ENCODE peak calls at places on chromosomes 6 and 20, in four cellular contexts. One of them, this sample, is unnamed.

GRCh38 chr6:158552796-158553138 is 7.1 kb upstream of the TMEM181 start:
- DNase-seq in HepG2: no peak
- DNase-seq in stomach: no peak
- DNase-seq in ovary: no peak
- DNase-seq in this sample: no peak

GRCh38 chr6:32148722-32149576 is 2.8 kb downstream of the PRRT1 start:
- DNase-seq in HepG2: no peak
- DNase-seq in stomach: peak; percentile 86
- DNase-seq in ovary: peak; percentile 61
- DNase-seq in this sample: no peak

GRCh38 chr6:170542031-170542719 is 10.9 kb downstream of the PSMB1 start:
- DNase-seq in HepG2: no peak
- DNase-seq in stomach: no peak
- DNase-seq in ovary: no peak
- DNase-seq in this sample: no peak

GRCh38 chr20:34703573-34704176 is 469 bp upstream of the TP53INP2 start:
- DNase-seq in HepG2: peak; percentile 81
- DNase-seq in stomach: peak; percentile 55
- DNase-seq in ovary: no peak
- DNase-seq in this sample: peak; percentile 77

GRCh38 chr20:63782051-63782471 is 42.5 kb downstream of the SLC2A4RG start:
- DNase-seq in HepG2: peak; percentile 60
- DNase-seq in stomach: no peak
- DNase-seq in ovary: no peak
- DNase-seq in this sample: no peak

GRCh38 chr20:61956396-61957342 is 109.0 kb downstream of the TAF4 start:
- DNase-seq in HepG2: peak; percentile 74
- DNase-seq in stomach: no peak
- DNase-seq in ovary: peak; percentile 49
- DNase-seq in this sample: no peak

GRCh38 chr20:20038586-20038985 is 13.7 kb downstream of the CRNKL1 start:
- DNase-seq in HepG2: no peak
- DNase-seq in stomach: no peak
- DNase-seq in ovary: no peak
- DNase-seq in this sample: no peak

GRCh38 chr6:129312865-129313264 is 397.1 kb downstream of the ARHGAP18 start:
- DNase-seq in HepG2: no peak
- DNase-seq in stomach: no peak
- DNase-seq in ovary: no peak
- DNase-seq in this sample: no peak

GRCh38 chr20:57429579-57430202 is 38.5 kb downstream of the RBM38 start:
- DNase-seq in HepG2: peak; percentile 69
- DNase-seq in stomach: no peak
- DNase-seq in ovary: no peak
- DNase-seq in this sample: no peak

GRCh38 chr6:84486526-84486925 is 259.1 kb upstream of the CEP162 start:
- DNase-seq in HepG2: no peak
- DNase-seq in stomach: no peak
- DNase-seq in ovary: no peak
- DNase-seq in this sample: no peak

GRCh38 chr20:24470782-24471582 is 1.6 kb downstream of the SYNDIG1 start:
- DNase-seq in HepG2: no peak
- DNase-seq in stomach: no peak
- DNase-seq in ovary: no peak
- DNase-seq in this sample: peak; percentile 51

GRCh38 chr6:48184644-48185043 is 73.6 kb upstream of the PTCHD4 start:
- DNase-seq in HepG2: no peak
- DNase-seq in stomach: no peak
- DNase-seq in ovary: no peak
- DNase-seq in this sample: no peak

GRCh38 chr6:87755697-87756671 is 54.0 kb upstream of the AKIRIN2 start:
- DNase-seq in HepG2: no peak
- DNase-seq in stomach: no peak
- DNase-seq in ovary: no peak
- DNase-seq in this sample: no peak

GRCh38 chr6:162730502-162730901 is 2.7 kb downstream of the PACRG start:
- DNase-seq in HepG2: no peak
- DNase-seq in stomach: no peak
- DNase-seq in ovary: no peak
- DNase-seq in this sample: no peak

GRCh38 chr6:170032197-170032596 is 258.7 kb downstream of the DLL1 start:
- DNase-seq in HepG2: no peak
- DNase-seq in stomach: peak; percentile 22
- DNase-seq in ovary: no peak
- DNase-seq in this sample: peak; percentile 59

GRCh38 chr20:62404761-62405107 is 2.4 kb downstream of the CABLES2 start:
- DNase-seq in HepG2: no peak
- DNase-seq in stomach: no peak
- DNase-seq in ovary: no peak
- DNase-seq in this sample: no peak

GRCh38 chr6:6890400-6890858 is 217.3 kb upstream of the RREB1 start:
- DNase-seq in HepG2: no peak
- DNase-seq in stomach: peak; percentile 58
- DNase-seq in ovary: peak; percentile 66
- DNase-seq in this sample: no peak

GRCh38 chr6:35295521-35296315 is 1.9 kb upstream of the DEF6 start:
- DNase-seq in HepG2: no peak
- DNase-seq in stomach: no peak
- DNase-seq in ovary: no peak
- DNase-seq in this sample: peak; percentile 52

GRCh38 chr6:451847-452246 is 60.3 kb downstream of the IRF4 start:
- DNase-seq in HepG2: no peak
- DNase-seq in stomach: no peak
- DNase-seq in ovary: no peak
- DNase-seq in this sample: no peak

GRCh38 chr6:87116922-87117321 is 22.0 kb upstream of the CGA start:
- DNase-seq in HepG2: no peak
- DNase-seq in stomach: no peak
- DNase-seq in ovary: no peak
- DNase-seq in this sample: no peak

GRCh38 chr6:154520280-154520679 is 9.8 kb upstream of the CNKSR3 start:
- DNase-seq in HepG2: no peak
- DNase-seq in stomach: no peak
- DNase-seq in ovary: no peak
- DNase-seq in this sample: no peak

GRCh38 chr20:38566199-38566598 is 14.8 kb upstream of the ADIG start:
- DNase-seq in HepG2: no peak
- DNase-seq in stomach: no peak
- DNase-seq in ovary: no peak
- DNase-seq in this sample: no peak

GRCh38 chr20:10800288-10800687 is 126.5 kb upstream of the JAG1 start:
- DNase-seq in HepG2: peak; percentile 62
- DNase-seq in stomach: no peak
- DNase-seq in ovary: no peak
- DNase-seq in this sample: no peak

GRCh38 chr6:9128970-9129369 is 693.6 kb upstream of the SLC35B3 start:
- DNase-seq in HepG2: no peak
- DNase-seq in stomach: no peak
- DNase-seq in ovary: no peak
- DNase-seq in this sample: no peak
- TF ChIP-seq EP300 in HepG2: no peak
- TF ChIP-seq EP300 in stomach: no peak
- TF ChIP-seq EP300 in ovary: no peak
- TF ChIP-seq EP300 in this sample: no peak

GRCh38 chr6:157036245-157036681 is 259.1 kb downstream of the ARID1B start:
- DNase-seq in HepG2: no peak
- DNase-seq in stomach: peak; percentile 35
- DNase-seq in ovary: no peak
- DNase-seq in this sample: no peak
- TF ChIP-seq EP300 in HepG2: no peak
- TF ChIP-seq EP300 in stomach: no peak
- TF ChIP-seq EP300 in ovary: no peak
- TF ChIP-seq EP300 in this sample: no peak

DNA sequence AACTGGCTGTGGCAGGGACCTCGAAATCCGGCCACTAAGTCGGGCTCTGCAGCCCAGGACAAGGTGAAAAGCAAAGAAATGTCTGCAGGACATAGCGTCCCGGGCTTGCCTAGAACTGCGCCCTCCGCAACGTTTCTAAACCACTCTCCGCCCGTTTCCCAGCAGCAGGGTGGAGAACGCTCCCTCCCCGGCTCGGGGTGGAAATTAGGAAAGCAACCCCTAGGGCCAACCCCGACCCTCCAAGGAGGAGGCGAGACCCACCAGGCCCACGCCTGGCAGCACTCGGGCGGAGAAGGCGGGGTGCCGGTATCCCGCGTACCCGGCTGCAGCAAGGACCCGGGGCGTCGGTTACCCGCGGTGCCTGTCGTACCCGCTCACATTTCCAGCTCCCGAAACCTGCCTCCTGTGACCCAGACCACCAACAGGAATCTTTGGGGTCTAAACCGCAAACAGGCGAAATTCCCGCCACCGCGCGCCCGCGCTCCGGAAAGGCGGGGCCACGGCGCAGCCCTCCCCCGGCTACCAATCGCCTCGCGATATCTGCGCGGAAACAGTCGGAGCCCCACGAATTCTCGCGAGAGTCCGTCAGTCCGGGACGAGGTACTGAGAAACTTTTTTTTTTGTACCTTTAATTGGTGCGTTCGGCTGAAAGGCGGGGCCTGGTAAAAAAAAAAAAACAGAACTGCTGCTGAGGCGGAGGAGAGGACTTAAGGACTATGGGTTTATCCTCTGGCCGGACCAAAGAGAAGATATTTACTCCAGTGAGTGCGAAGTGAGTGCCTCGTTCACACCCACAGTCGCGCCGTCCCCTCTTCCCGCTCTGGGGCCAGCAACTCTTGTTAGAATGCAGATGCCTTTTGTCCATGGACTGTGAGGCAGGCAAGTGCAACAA is at the start of gene MMS22L:
- DNase-seq in HepG2: peak; percentile 92
- DNase-seq in stomach: peak; percentile 94
- DNase-seq in ovary: peak; percentile 95
- DNase-seq in this sample: peak; percentile 96
- TF ChIP-seq EP300 in HepG2: no peak
- TF ChIP-seq EP300 in stomach: no peak
- TF ChIP-seq EP300 in ovary: no peak
- TF ChIP-seq EP300 in this sample: no peak

GRCh38 chr6:150586850-150587359 is 12.8 kb upstream of the PLEKHG1 start:
- DNase-seq in HepG2: no peak
- DNase-seq in stomach: no peak
- DNase-seq in ovary: no peak
- DNase-seq in this sample: no peak

GRCh38 chr6:150580489-150580888 is 19.2 kb upstream of the PLEKHG1 start:
- DNase-seq in HepG2: no peak
- DNase-seq in stomach: no peak
- DNase-seq in ovary: no peak
- DNase-seq in this sample: no peak

GRCh38 chr6:150584596-150584995 is 15.1 kb upstream of the PLEKHG1 start:
- DNase-seq in HepG2: no peak
- DNase-seq in stomach: no peak
- DNase-seq in ovary: no peak
- DNase-seq in this sample: no peak

GRCh38 chr6:150587637-150588036 is 12.0 kb upstream of the PLEKHG1 start:
- DNase-seq in HepG2: no peak
- DNase-seq in stomach: no peak
- DNase-seq in ovary: no peak
- DNase-seq in this sample: no peak

GRCh38 chr6:150584065-150584464 is 15.6 kb upstream of the PLEKHG1 start:
- DNase-seq in HepG2: no peak
- DNase-seq in stomach: no peak
- DNase-seq in ovary: no peak
- DNase-seq in this sample: no peak
- TF ChIP-seq EP300 in HepG2: no peak
- TF ChIP-seq EP300 in stomach: no peak
- TF ChIP-seq EP300 in ovary: no peak
- TF ChIP-seq EP300 in this sample: no peak

DNA sequence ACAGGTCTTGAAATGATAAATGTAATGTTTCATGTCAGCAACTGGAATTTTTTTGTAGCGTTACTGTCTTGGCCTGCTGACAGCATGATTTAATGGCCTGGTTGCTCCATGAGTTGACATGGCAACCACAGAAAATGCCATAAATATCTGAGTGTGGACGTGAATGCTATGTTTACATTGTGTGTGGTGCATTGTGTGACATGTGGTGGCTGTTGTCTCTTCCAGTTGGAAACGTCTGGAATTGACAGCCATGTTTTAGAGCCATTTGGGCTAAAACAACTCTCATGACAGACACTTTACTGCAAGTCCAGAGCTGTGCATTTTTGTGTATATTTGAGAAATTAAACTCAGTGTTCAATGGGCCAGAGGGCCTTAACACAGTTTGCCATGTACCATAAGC is 170.0 kb downstream of the FOXA2 start:
- DNase-seq in HepG2: peak; percentile 50
- DNase-seq in stomach: no peak
- DNase-seq in ovary: no peak
- DNase-seq in this sample: no peak
- TF ChIP-seq EP300 in HepG2: no peak
- TF ChIP-seq EP300 in stomach: no peak
- TF ChIP-seq EP300 in ovary: no peak
- TF ChIP-seq EP300 in this sample: no peak

GRCh38 chr6:125584468-125584939 is 164.9 kb upstream of the HEY2 start:
- DNase-seq in HepG2: no peak
- DNase-seq in stomach: no peak
- DNase-seq in ovary: no peak
- DNase-seq in this sample: no peak
- TF ChIP-seq EP300 in HepG2: no peak
- TF ChIP-seq EP300 in stomach: no peak
- TF ChIP-seq EP300 in ovary: no peak
- TF ChIP-seq EP300 in this sample: no peak

GRCh38 chr6:16741112-16742016 is 19.9 kb downstream of the ATXN1 start:
- DNase-seq in HepG2: no peak
- DNase-seq in stomach: no peak
- DNase-seq in ovary: no peak
- DNase-seq in this sample: no peak
- TF ChIP-seq EP300 in HepG2: no peak
- TF ChIP-seq EP300 in stomach: no peak
- TF ChIP-seq EP300 in ovary: no peak
- TF ChIP-seq EP300 in this sample: no peak

GRCh38 chr6:100202417-100203194 is 208.6 kb upstream of the MCHR2 start:
- DNase-seq in HepG2: no peak
- DNase-seq in stomach: no peak
- DNase-seq in ovary: no peak
- DNase-seq in this sample: no peak
- TF ChIP-seq EP300 in HepG2: no peak
- TF ChIP-seq EP300 in stomach: no peak
- TF ChIP-seq EP300 in ovary: no peak
- TF ChIP-seq EP300 in this sample: no peak

This sample was measured in sigmoid colon.